ENCODE peak calls at places on chromosome 20, in seven cellular contexts. One of them, this sample, is unnamed.

GRCh38 chr20:50146732-50147662 is 6.5 kb downstream of the PEDS1 start:
- DNase-seq in heart left ventricle: peak; percentile 40
- DNase-seq in NT2/D1: no peak
- DNase-seq in ovary: no peak
- DNase-seq in right lobe of liver: no peak
- DNase-seq in CD8-positive, alpha-beta memory T cell: peak; percentile 83
- DNase-seq in aorta: no peak
- DNase-seq in this sample: no peak

GRCh38 chr20:1334370-1334731 is 5.4 kb upstream of the SDCBP2 start:
- DNase-seq in heart left ventricle: peak; percentile 11
- DNase-seq in NT2/D1: no peak
- DNase-seq in ovary: no peak
- DNase-seq in right lobe of liver: no peak
- DNase-seq in CD8-positive, alpha-beta memory T cell: no peak
- DNase-seq in aorta: no peak
- DNase-seq in this sample: no peak

GRCh38 chr20:18567739-18568091 is 483 bp downstream of the SMIM26 start:
- DNase-seq in heart left ventricle: no peak
- DNase-seq in NT2/D1: no peak
- DNase-seq in ovary: no peak
- DNase-seq in right lobe of liver: no peak
- DNase-seq in CD8-positive, alpha-beta memory T cell: no peak
- DNase-seq in aorta: no peak
- DNase-seq in this sample: no peak

GRCh38 chr20:38450412-38450975 is 15.4 kb upstream of the SNHG17 start:
- DNase-seq in heart left ventricle: no peak
- DNase-seq in NT2/D1: no peak
- DNase-seq in ovary: peak; percentile 4
- DNase-seq in right lobe of liver: no peak
- DNase-seq in CD8-positive, alpha-beta memory T cell: no peak
- DNase-seq in aorta: peak; percentile 31
- DNase-seq in this sample: peak; percentile 35

GRCh38 chr20:37108676-37109075 is 12.9 kb upstream of the RBL1 start:
- DNase-seq in heart left ventricle: no peak
- DNase-seq in NT2/D1: no peak
- DNase-seq in ovary: no peak
- DNase-seq in right lobe of liver: no peak
- DNase-seq in CD8-positive, alpha-beta memory T cell: no peak
- DNase-seq in aorta: no peak
- DNase-seq in this sample: no peak

GRCh38 chr20:8951136-8951535 is 117.8 kb upstream of the PLCB4 start:
- DNase-seq in heart left ventricle: no peak
- DNase-seq in NT2/D1: no peak
- DNase-seq in ovary: no peak
- DNase-seq in right lobe of liver: no peak
- DNase-seq in CD8-positive, alpha-beta memory T cell: no peak
- DNase-seq in aorta: no peak
- DNase-seq in this sample: no peak

GRCh38 chr20:43541214-43541613 is 17.6 kb upstream of the SGK2 start:
- DNase-seq in heart left ventricle: no peak
- DNase-seq in NT2/D1: no peak
- DNase-seq in ovary: no peak
- DNase-seq in right lobe of liver: no peak
- DNase-seq in CD8-positive, alpha-beta memory T cell: no peak
- DNase-seq in aorta: no peak
- DNase-seq in this sample: no peak

GRCh38 chr20:7772376-7772775 is 167.9 kb downstream of the HAO1 start:
- DNase-seq in heart left ventricle: no peak
- DNase-seq in NT2/D1: no peak
- DNase-seq in ovary: no peak
- DNase-seq in right lobe of liver: no peak
- DNase-seq in CD8-positive, alpha-beta memory T cell: no peak
- DNase-seq in aorta: no peak
- DNase-seq in this sample: peak; percentile 56

GRCh38 chr20:63521602-63522001 is 1.0 kb downstream of the PPDPF start:
- DNase-seq in heart left ventricle: no peak
- DNase-seq in NT2/D1: no peak
- DNase-seq in ovary: no peak
- DNase-seq in right lobe of liver: peak; percentile 56
- DNase-seq in CD8-positive, alpha-beta memory T cell: no peak
- DNase-seq in aorta: peak; percentile 70
- DNase-seq in this sample: peak; percentile 21

GRCh38 chr20:50226093-50226974 is 35.7 kb downstream of the CEBPB start:
- DNase-seq in heart left ventricle: no peak
- DNase-seq in NT2/D1: no peak
- DNase-seq in ovary: peak; percentile 80
- DNase-seq in right lobe of liver: peak; percentile 50
- DNase-seq in CD8-positive, alpha-beta memory T cell: no peak
- DNase-seq in aorta: peak; percentile 87
- DNase-seq in this sample: no peak

GRCh38 chr20:63737940-63738686 is 1.5 kb upstream of the SLC2A4RG start:
- DNase-seq in heart left ventricle: no peak
- DNase-seq in NT2/D1: no peak
- DNase-seq in ovary: peak; percentile 64
- DNase-seq in right lobe of liver: peak; percentile 95
- DNase-seq in CD8-positive, alpha-beta memory T cell: peak; percentile 54
- DNase-seq in aorta: peak; percentile 73
- DNase-seq in this sample: no peak

GRCh38 chr20:40286991-40287531 is 402.0 kb downstream of the MAFB start:
- DNase-seq in heart left ventricle: peak; percentile 77
- DNase-seq in NT2/D1: no peak
- DNase-seq in ovary: no peak
- DNase-seq in right lobe of liver: peak; percentile 55
- DNase-seq in CD8-positive, alpha-beta memory T cell: no peak
- DNase-seq in aorta: peak; percentile 91
- DNase-seq in this sample: peak; percentile 29

GRCh38 chr20:36624925-36625324 is 19.3 kb downstream of the RAB5IF start:
- DNase-seq in heart left ventricle: no peak
- DNase-seq in NT2/D1: no peak
- DNase-seq in ovary: no peak
- DNase-seq in right lobe of liver: no peak
- DNase-seq in CD8-positive, alpha-beta memory T cell: no peak
- DNase-seq in aorta: no peak
- DNase-seq in this sample: no peak

GRCh38 chr20:34990231-34990630 is 34.6 kb downstream of the MYH7B start:
- DNase-seq in heart left ventricle: no peak
- DNase-seq in NT2/D1: no peak
- DNase-seq in ovary: no peak
- DNase-seq in right lobe of liver: no peak
- DNase-seq in CD8-positive, alpha-beta memory T cell: no peak
- DNase-seq in aorta: no peak
- DNase-seq in this sample: no peak

GRCh38 chr20:10560681-10561080 is 113.1 kb downstream of the JAG1 start:
- DNase-seq in heart left ventricle: no peak
- DNase-seq in NT2/D1: no peak
- DNase-seq in ovary: no peak
- DNase-seq in right lobe of liver: no peak
- DNase-seq in CD8-positive, alpha-beta memory T cell: no peak
- DNase-seq in aorta: no peak
- DNase-seq in this sample: no peak

GRCh38 chr20:51350941-51351631 is 191.4 kb downstream of the NFATC2 start:
- DNase-seq in heart left ventricle: no peak
- DNase-seq in NT2/D1: no peak
- DNase-seq in ovary: no peak
- DNase-seq in right lobe of liver: no peak
- DNase-seq in CD8-positive, alpha-beta memory T cell: no peak
- DNase-seq in aorta: no peak
- DNase-seq in this sample: peak; percentile 61

GRCh38 chr20:48260370-48260769 is 475.1 kb upstream of the SULF2 start:
- DNase-seq in heart left ventricle: peak; percentile 58
- DNase-seq in NT2/D1: no peak
- DNase-seq in ovary: peak; percentile 32
- DNase-seq in right lobe of liver: no peak
- DNase-seq in CD8-positive, alpha-beta memory T cell: no peak
- DNase-seq in aorta: no peak
- DNase-seq in this sample: no peak

GRCh38 chr20:59177266-59178250 is 13.9 kb downstream of the ZNF831 start:
- DNase-seq in heart left ventricle: no peak
- DNase-seq in NT2/D1: no peak
- DNase-seq in ovary: no peak
- DNase-seq in right lobe of liver: no peak
- DNase-seq in CD8-positive, alpha-beta memory T cell: peak; percentile 25
- DNase-seq in aorta: no peak
- DNase-seq in this sample: no peak

GRCh38 chr20:64035066-64035932 is 683 bp upstream of the C20orf204 start:
- DNase-seq in heart left ventricle: no peak
- DNase-seq in NT2/D1: no peak
- DNase-seq in ovary: no peak
- DNase-seq in right lobe of liver: no peak
- DNase-seq in CD8-positive, alpha-beta memory T cell: no peak
- DNase-seq in aorta: no peak
- DNase-seq in this sample: no peak

GRCh38 chr20:52179331-52180166 is 12.0 kb downstream of the ZFP64 start:
- DNase-seq in heart left ventricle: no peak
- DNase-seq in NT2/D1: no peak
- DNase-seq in ovary: no peak
- DNase-seq in right lobe of liver: no peak
- DNase-seq in CD8-positive, alpha-beta memory T cell: no peak
- DNase-seq in aorta: no peak
- DNase-seq in this sample: peak; percentile 20

GRCh38 chr20:49766979-49767419 is 45.6 kb upstream of the SLC9A8 start:
- DNase-seq in heart left ventricle: no peak
- DNase-seq in NT2/D1: no peak
- DNase-seq in ovary: no peak
- DNase-seq in right lobe of liver: peak; percentile 58
- DNase-seq in CD8-positive, alpha-beta memory T cell: no peak
- DNase-seq in aorta: no peak
- DNase-seq in this sample: peak; percentile 15

DNA sequence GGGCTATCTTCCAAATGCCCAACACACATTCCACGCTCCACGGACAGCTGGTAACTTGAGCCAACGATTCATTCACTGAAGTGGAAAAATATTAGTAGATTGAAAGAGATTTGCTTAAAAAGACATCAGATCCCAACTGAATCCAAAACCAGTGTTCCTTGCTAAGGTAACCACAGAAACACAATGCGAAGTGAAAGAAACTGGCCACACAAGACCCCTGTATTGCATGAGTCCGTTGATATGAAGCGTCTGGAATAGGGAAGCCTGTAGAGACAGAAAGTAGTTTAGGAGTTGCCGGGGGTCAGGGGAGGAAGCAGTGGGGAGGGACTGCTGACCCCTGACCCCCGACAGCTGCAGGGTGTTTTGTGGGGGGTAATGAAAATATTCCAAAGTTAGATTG is 10.0 kb downstream of the PCK1 start:
- DNase-seq in heart left ventricle: no peak
- DNase-seq in NT2/D1: no peak
- DNase-seq in ovary: no peak
- DNase-seq in right lobe of liver: peak; percentile 3
- DNase-seq in CD8-positive, alpha-beta memory T cell: no peak
- DNase-seq in aorta: no peak
- DNase-seq in this sample: no peak
- H3K4me1 ChIP-seq in heart left ventricle: no peaks in the 10 kb centered on the region
- H3K4me1 ChIP-seq in NT2/D1: peaks cover 5% of the 10 kb centered on the region
- H3K4me1 ChIP-seq in ovary: no peaks in the 10 kb centered on the region
- H3K4me1 ChIP-seq in right lobe of liver: no peaks in the 10 kb centered on the region
- H3K4me1 ChIP-seq in CD8-positive, alpha-beta memory T cell: no peaks in the 10 kb centered on the region
- H3K4me1 ChIP-seq in aorta: no peaks in the 10 kb centered on the region
- H3K4me1 ChIP-seq in this sample: no peaks in the 10 kb centered on the region

GRCh38 chr20:33861458-33861857 is 50.3 kb downstream of the CHMP4B start:
- DNase-seq in heart left ventricle: no peak
- DNase-seq in NT2/D1: no peak
- DNase-seq in ovary: no peak
- DNase-seq in right lobe of liver: no peak
- DNase-seq in CD8-positive, alpha-beta memory T cell: no peak
- DNase-seq in aorta: no peak
- DNase-seq in this sample: no peak

GRCh38 chr20:33858666-33859065 is 47.5 kb downstream of the CHMP4B start:
- DNase-seq in heart left ventricle: no peak
- DNase-seq in NT2/D1: no peak
- DNase-seq in ovary: no peak
- DNase-seq in right lobe of liver: no peak
- DNase-seq in CD8-positive, alpha-beta memory T cell: no peak
- DNase-seq in aorta: peak; percentile 31
- DNase-seq in this sample: no peak

GRCh38 chr20:33857722-33858563 is 46.8 kb downstream of the CHMP4B start:
- DNase-seq in heart left ventricle: no peak
- DNase-seq in NT2/D1: no peak
- DNase-seq in ovary: no peak
- DNase-seq in right lobe of liver: no peak
- DNase-seq in CD8-positive, alpha-beta memory T cell: no peak
- DNase-seq in aorta: no peak
- DNase-seq in this sample: no peak

GRCh38 chr20:33859751-33860150 is 48.6 kb downstream of the CHMP4B start:
- DNase-seq in heart left ventricle: no peak
- DNase-seq in NT2/D1: no peak
- DNase-seq in ovary: no peak
- DNase-seq in right lobe of liver: no peak
- DNase-seq in CD8-positive, alpha-beta memory T cell: no peak
- DNase-seq in aorta: no peak
- DNase-seq in this sample: no peak

GRCh38 chr20:33859157-33859695 is 48.1 kb downstream of the CHMP4B start:
- DNase-seq in heart left ventricle: peak; percentile 26
- DNase-seq in NT2/D1: no peak
- DNase-seq in ovary: no peak
- DNase-seq in right lobe of liver: no peak
- DNase-seq in CD8-positive, alpha-beta memory T cell: peak; percentile 21
- DNase-seq in aorta: no peak
- DNase-seq in this sample: peak; percentile 34
- H3K4me3 ChIP-seq in heart left ventricle: no peak overlapping the region
- H3K4me3 ChIP-seq in NT2/D1: no peak overlapping the region
- H3K4me3 ChIP-seq in ovary: no peak overlapping the region
- H3K4me3 ChIP-seq in right lobe of liver: no peak overlapping the region
- H3K4me3 ChIP-seq in CD8-positive, alpha-beta memory T cell: peak overlapping the region; percentile 34
- H3K4me3 ChIP-seq in aorta: no peak overlapping the region
- H3K4me3 ChIP-seq in this sample: no peak overlapping the region

GRCh38 chr20:31236953-31237352 is 20.5 kb upstream of the DEFB115 start:
- DNase-seq in heart left ventricle: no peak
- DNase-seq in NT2/D1: no peak
- DNase-seq in ovary: no peak
- DNase-seq in right lobe of liver: no peak
- DNase-seq in CD8-positive, alpha-beta memory T cell: no peak
- DNase-seq in aorta: no peak
- DNase-seq in this sample: no peak
- H3K9me3 ChIP-seq in heart left ventricle: peaks cover 71% of the 10 kb centered on the region
- H3K9me3 ChIP-seq in NT2/D1: peaks cover 99% of the 10 kb centered on the region
- H3K9me3 ChIP-seq in ovary: no peaks in the 10 kb centered on the region
- H3K9me3 ChIP-seq in right lobe of liver: no peaks in the 10 kb centered on the region
- H3K9me3 ChIP-seq in CD8-positive, alpha-beta memory T cell: peaks cover 24% of the 10 kb centered on the region
- H3K9me3 ChIP-seq in aorta: peaks cover 3% of the 10 kb centered on the region
- H3K9me3 ChIP-seq in this sample: peaks cover 25% of the 10 kb centered on the region

GRCh38 chr20:45892049-45892816 is 1.1 kb downstream of the CTSA start:
- DNase-seq in heart left ventricle: no peak
- DNase-seq in NT2/D1: no peak
- DNase-seq in ovary: no peak
- DNase-seq in right lobe of liver: no peak
- DNase-seq in CD8-positive, alpha-beta memory T cell: no peak
- DNase-seq in aorta: peak; percentile 43
- DNase-seq in this sample: no peak

GRCh38 chr20:45888681-45889080 is 1.3 kb upstream of the SPATA25 start:
- DNase-seq in heart left ventricle: no peak
- DNase-seq in NT2/D1: no peak
- DNase-seq in ovary: no peak
- DNase-seq in right lobe of liver: no peak
- DNase-seq in CD8-positive, alpha-beta memory T cell: no peak
- DNase-seq in aorta: peak; percentile 65
- DNase-seq in this sample: no peak

GRCh38 chr20:45892828-45893500 is 1.8 kb downstream of the CTSA start:
- DNase-seq in heart left ventricle: no peak
- DNase-seq in NT2/D1: no peak
- DNase-seq in ovary: peak; percentile 52
- DNase-seq in right lobe of liver: no peak
- DNase-seq in CD8-positive, alpha-beta memory T cell: no peak
- DNase-seq in aorta: no peak
- DNase-seq in this sample: no peak

GRCh38 chr20:45890997-45891983 is at the start of the genes CTSA and NEURL2:
- DNase-seq in heart left ventricle: peak; percentile 94
- DNase-seq in NT2/D1: peak; percentile 86
- DNase-seq in ovary: peak; percentile 96
- DNase-seq in right lobe of liver: peak; percentile 97
- DNase-seq in CD8-positive, alpha-beta memory T cell: peak; percentile 84
- DNase-seq in aorta: peak; percentile 97
- DNase-seq in this sample: peak; percentile 96

GRCh38 chr20:45890077-45890996 is 671 bp downstream of the NEURL2 start:
- DNase-seq in heart left ventricle: peak; percentile 85
- DNase-seq in NT2/D1: peak; percentile 80
- DNase-seq in ovary: peak; percentile 89
- DNase-seq in right lobe of liver: peak; percentile 87
- DNase-seq in CD8-positive, alpha-beta memory T cell: peak; percentile 47
- DNase-seq in aorta: peak; percentile 95
- DNase-seq in this sample: peak; percentile 91
- H3K4me1 ChIP-seq in heart left ventricle: peaks cover 26% of the 10 kb centered on the region
- H3K4me1 ChIP-seq in NT2/D1: peaks cover 4% of the 10 kb centered on the region
- H3K4me1 ChIP-seq in ovary: peaks cover 9% of the 10 kb centered on the region
- H3K4me1 ChIP-seq in right lobe of liver: no peaks in the 10 kb centered on the region
- H3K4me1 ChIP-seq in CD8-positive, alpha-beta memory T cell: peaks cover 23% of the 10 kb centered on the region
- H3K4me1 ChIP-seq in aorta: no peaks in the 10 kb centered on the region
- H3K4me1 ChIP-seq in this sample: peaks cover 9% of the 10 kb centered on the region

This sample was measured in cardiac muscle cell.